ENCODE peak calls at places on chromosomes 16 and 17, in four cellular contexts. W is WTC11, E is HepG2, N is K562. Y is an unnamed sample.

GRCh38 chr16:11163761-11164261 is 92.2 kb downstream of the SOCS1 start:
- DNase-seq in N (no peak), W (no peak), E (no peak), Y (no peak)

GRCh38 chr17:11493947-11494346 is 104.3 kb upstream of the DNAH9 start:
- DNase-seq in W (no peak), N (no peak), E (no peak), Y (no peak)

GRCh38 chr17:12201294-12201693 is 180.6 kb downstream of the MAP2K4 start:
- DNase-seq in N (no peak), E (no peak), W (no peak), Y (no peak)

GRCh38 chr17:77498056-77498785 is 357.5 kb downstream of the SEC14L1 start:
- DNase-seq in E (no peak), W (no peak), N (no peak), Y (no peak)

GRCh38 chr17:74569392-74570003 is 2.2 kb upstream of the CD300H start:
- DNase-seq in E (no peak), W (no peak), N (no peak), Y (peak; percentile 71)

GRCh38 chr17:18319604-18320256 is 4.6 kb downstream of the SMCR8 start:
- DNase-seq in W (peak; percentile 56), E (peak; percentile 37), N (no peak), Y (peak; percentile 37)

GRCh38 chr17:61743766-61744165 is 119.6 kb downstream of the BRIP1 start:
- DNase-seq in E (no peak), W (no peak), N (no peak), Y (no peak)

GRCh38 chr16:53891409-53892139 is 187.6 kb downstream of the FTO start:
- DNase-seq in N (no peak), E (no peak), W (no peak), Y (no peak)

GRCh38 chr16:13176711-13177110 is 275.3 kb downstream of the SHISA9 start:
- DNase-seq in N (no peak), E (no peak), W (no peak), Y (no peak)

GRCh38 chr17:30495586-30495985 is 18.4 kb downstream of the GOSR1 start:
- DNase-seq in E (no peak), W (no peak), N (no peak), Y (no peak)

GRCh38 chr17:50272246-50272645 is 2.0 kb upstream of the TMEM92 start:
- DNase-seq in E (no peak), N (no peak), W (peak; percentile 13), Y (no peak)

GRCh38 chr16:64627288-64627687 is 494.6 kb downstream of the CDH11 start:
- DNase-seq in W (peak; percentile 31), E (no peak), N (no peak), Y (no peak)

GRCh38 chr16:73240928-73241327 is 193.0 kb upstream of the ZFHX3 start:
- DNase-seq in E (no peak), N (no peak), W (no peak), Y (no peak)

GRCh38 chr16:15897834-15898254 is 9.4 kb upstream of the CEP20 start:
- DNase-seq in W (no peak), E (no peak), N (no peak), Y (no peak)

GRCh38 chr16:78957328-78958100 is 643.0 kb downstream of the MAF start:
- DNase-seq in E (no peak), N (no peak), W (no peak), Y (no peak)

GRCh38 chr16:85923153-85924021 is 24.4 kb downstream of the IRF8 start:
- DNase-seq in E (no peak), N (no peak), W (no peak), Y (peak; percentile 36)

GRCh38 chr16:24896439-24896838 is 50.7 kb downstream of the SLC5A11 start:
- DNase-seq in E (no peak), N (no peak), W (no peak), Y (no peak)

GRCh38 chr16:80303691-80304090 is 237.1 kb upstream of the DYNLRB2 start:
- DNase-seq in W (no peak), N (no peak), E (no peak), Y (no peak)

GRCh38 chr16:80314042-80314441 is 226.8 kb upstream of the DYNLRB2 start:
- DNase-seq in N (no peak), W (no peak), E (no peak), Y (no peak)

DNA sequence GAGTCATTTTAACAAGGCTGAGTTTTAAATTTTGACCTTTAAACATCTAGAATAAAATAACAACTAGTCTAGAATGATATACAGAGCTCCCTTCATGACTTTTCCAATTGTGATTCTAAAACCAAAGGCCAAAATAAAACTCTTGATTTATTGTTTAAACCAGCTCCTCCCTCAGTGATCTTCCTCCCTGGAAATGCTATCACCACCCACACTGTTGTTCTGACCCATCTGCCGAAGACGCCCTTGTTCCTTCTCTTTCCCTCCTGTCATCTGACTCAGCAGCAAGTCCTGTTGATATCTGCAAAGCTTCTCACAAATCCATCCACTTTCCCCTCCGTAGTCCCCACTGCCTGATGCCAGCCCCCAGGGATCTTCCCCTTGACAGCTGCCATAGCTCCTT is 231.6 kb upstream of the DYNLRB2 start:
- DNase-seq in E (no peak), W (no peak), N (no peak), Y (no peak)
- TF ChIP-seq ESRRA in E (no peak), W (no peak), N (no peak), Y (no peak)

GRCh38 chr16:81469710-81470481 is 25.3 kb downstream of the CMIP start:
- DNase-seq in E (no peak), N (no peak), W (no peak), Y (no peak)

GRCh38 chr16:81467072-81467471 is 22.5 kb downstream of the CMIP start:
- DNase-seq in N (no peak), W (no peak), E (no peak), Y (no peak)

GRCh38 chr16:81467815-81468214 is 23.2 kb downstream of the CMIP start:
- DNase-seq in E (no peak), N (no peak), W (no peak), Y (no peak)

GRCh38 chr16:81469183-81469677 is 24.6 kb downstream of the CMIP start:
- DNase-seq in E (no peak), N (no peak), W (no peak), Y (no peak)

DNA sequence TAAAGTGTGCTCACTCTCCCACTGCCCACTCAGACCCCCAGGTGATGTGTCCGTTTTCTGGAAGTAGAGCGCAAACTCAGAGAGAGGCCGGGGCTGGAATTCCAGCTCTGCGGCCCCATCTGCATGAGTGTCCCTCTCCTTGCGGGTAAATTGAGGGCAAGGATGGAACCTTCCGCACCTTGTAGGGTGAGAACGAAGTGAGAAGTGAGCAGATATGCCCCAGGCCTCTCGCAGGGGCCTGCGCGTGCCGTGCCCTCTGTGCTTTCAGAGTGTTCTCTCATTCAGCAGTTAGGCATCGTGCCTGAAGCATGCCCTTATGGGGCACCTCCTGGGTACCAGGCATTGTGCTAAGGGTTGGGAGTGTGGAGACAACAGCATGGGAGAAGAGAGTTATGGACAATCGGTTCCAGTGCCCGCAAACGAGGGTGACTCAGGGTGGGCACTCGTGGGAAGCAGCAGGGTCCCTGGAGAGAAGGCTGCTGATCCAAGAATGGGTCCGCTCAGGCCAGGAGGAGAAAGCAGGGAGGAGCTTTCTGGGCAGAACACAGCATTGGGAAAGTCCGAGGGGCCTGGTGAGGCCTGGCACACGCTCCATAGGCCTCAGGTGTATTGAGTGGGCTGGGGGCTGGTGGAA is 23.8 kb downstream of the CMIP start:
- DNase-seq in N (no peak), E (no peak), W (no peak), Y (no peak)
- TF ChIP-seq ESRRA in N (no peak), E (no peak), W (no peak), Y (no peak)

GRCh38 chr16:50263060-50263909 is 3.1 kb upstream of the ADCY7 start:
- DNase-seq in W (no peak), E (no peak), N (peak; percentile 43), Y (no peak)
- TF ChIP-seq ESRRA in W (no peak), E (no peak), N (no peak), Y (no peak)

GRCh38 chr17:266219-266618 is 84.8 kb upstream of the DOC2B start:
- DNase-seq in N (no peak), W (no peak), E (no peak), Y (no peak)

GRCh38 chr17:263773-264172 is 82.3 kb upstream of the DOC2B start:
- DNase-seq in N (no peak), W (no peak), E (no peak), Y (no peak)

GRCh38 chr17:263271-263670 is 81.8 kb upstream of the DOC2B start:
- DNase-seq in E (no peak), W (no peak), N (no peak), Y (no peak)

GRCh38 chr17:266701-267656 is 85.5 kb upstream of the DOC2B start:
- DNase-seq in N (no peak), W (no peak), E (no peak), Y (no peak)

GRCh38 chr17:265726-266125 is 84.3 kb upstream of the DOC2B start:
- DNase-seq in W (no peak), E (no peak), N (no peak), Y (no peak)
- TF ChIP-seq ESRRA in W (no peak), E (no peak), N (no peak), Y (no peak)

GRCh38 chr17:56819030-56819429 is 14.7 kb downstream of the C17orf67 start:
- DNase-seq in E (no peak), N (no peak), W (no peak), Y (no peak)

GRCh38 chr17:56821847-56822534 is 11.7 kb downstream of the C17orf67 start:
- DNase-seq in N (no peak), E (no peak), W (no peak), Y (no peak)

GRCh38 chr17:56820207-56820606 is 13.5 kb downstream of the C17orf67 start:
- DNase-seq in N (no peak), E (no peak), W (no peak), Y (no peak)

GRCh38 chr17:56817066-56817465 is 16.7 kb downstream of the C17orf67 start:
- DNase-seq in W (no peak), E (no peak), N (no peak), Y (no peak)

GRCh38 chr17:56819431-56820145 is 14.1 kb downstream of the C17orf67 start:
- DNase-seq in E (peak; percentile 89), N (peak; percentile 78), W (peak; percentile 85), Y (peak; percentile 91)
- TF ChIP-seq ESRRA in E (no peak), N (no peak), W (no peak), Y (no peak)

DNA sequence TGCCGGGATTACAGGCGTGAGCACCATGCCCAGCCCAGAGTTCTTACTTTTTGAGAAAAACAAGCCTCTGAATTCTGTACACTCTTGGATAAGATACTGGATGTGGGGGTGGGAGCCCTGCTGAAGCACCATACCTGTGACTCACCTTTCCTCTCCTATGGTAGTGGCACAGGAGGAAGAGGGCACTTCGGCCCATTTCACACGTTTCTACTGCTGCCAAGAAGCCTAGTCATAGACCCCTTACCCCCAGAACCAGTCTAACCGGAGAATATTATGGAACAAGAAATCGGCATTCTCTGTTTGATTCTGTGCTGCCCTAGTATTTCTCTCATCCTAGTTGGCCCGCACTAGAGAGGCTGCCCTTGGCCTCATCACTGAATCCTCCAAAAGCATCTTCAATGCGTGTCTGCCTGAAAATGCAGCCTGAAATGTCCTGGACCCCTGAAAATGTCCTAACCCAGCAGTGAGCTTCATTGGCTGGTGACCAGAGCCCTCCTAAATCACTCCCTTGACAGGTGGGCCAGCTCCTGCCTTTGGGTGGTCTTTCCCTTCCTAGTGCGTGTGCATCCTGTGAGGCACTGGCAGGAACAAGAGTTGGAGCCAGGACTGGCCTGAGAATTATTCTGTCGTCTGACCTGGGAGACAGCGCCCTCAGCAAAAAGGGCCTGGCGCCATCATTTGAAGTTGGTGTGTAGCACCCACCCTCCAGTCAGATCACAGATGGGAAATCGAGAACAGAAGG is 37.9 kb downstream of the NDEL1 start:
- DNase-seq in N (no peak), W (no peak), E (no peak), Y (no peak)
- TF ChIP-seq ESRRA in N (no peak), W (no peak), E (no peak), Y (no peak)

GRCh38 chr17:39244600-39245570 is 19.1 kb upstream of the STAC2 start:
- DNase-seq in W (peak; percentile 98), E (peak; percentile 85), N (peak; percentile 81), Y (peak; percentile 87)
- TF ChIP-seq ESRRA in W (no peak), E (no peak), N (no peak), Y (no peak)

GRCh38 chr16:47986031-47986430 is 169.8 kb downstream of the ABCC12 start:
- DNase-seq in N (no peak), W (no peak), E (no peak), Y (no peak)
- TF ChIP-seq ESRRA in N (no peak), W (no peak), E (no peak), Y (no peak)

Y was measured in A549.